ENCODE peak calls at places on chromosomes 1 and 21, in eight cellular contexts. V is left cardiac atrium; P is activated naive CD4-positive, alpha-beta T cell; D is dermis blood vessel endothelial cell; R is AG10803; F is endothelial cell; S is H7; A is posterior vena cava. H is an unnamed sample.

GRCh38 chr1:156241311-156241811 is 623 bp upstream of the BGLAP start:
- DNase-seq in R (peak; percentile 25), P (no peak), S (peak; percentile 66), V (no peak), A (no peak), F (no peak), D (peak; percentile 31), H (no peak)

GRCh38 chr21:34765619-34766018 is 96.8 kb downstream of the CLIC6 start:
- DNase-seq in A (no peak), R (no peak), F (no peak), D (no peak), S (no peak), V (no peak), P (no peak), H (no peak)

GRCh38 chr1:235984041-235984820 is 80.7 kb downstream of the NID1 start:
- DNase-seq in S (no peak), V (no peak), F (no peak), P (no peak), D (peak; percentile 87), R (peak; percentile 95), A (no peak), H (no peak)

GRCh38 chr1:186620951-186621350 is 59.3 kb downstream of the PTGS2 start:
- DNase-seq in A (no peak), V (no peak), S (no peak), R (peak; percentile 99), F (no peak), P (no peak), D (no peak), H (no peak)

GRCh38 chr1:6343506-6344405 is 49.8 kb downstream of the ACOT7 start:
- DNase-seq in P (peak; percentile 31), F (peak; percentile 81), V (peak; percentile 69), A (no peak), S (peak; percentile 93), R (peak; percentile 79), D (peak; percentile 84), H (peak; percentile 57)

GRCh38 chr1:187794561-187794960 is 965.8 kb downstream of the PLA2G4A start:
- DNase-seq in R (no peak), D (no peak), S (no peak), V (no peak), A (no peak), F (no peak), P (no peak), H (no peak)

GRCh38 chr1:221706862-221707582 is 34.9 kb downstream of the DUSP10 start:
- DNase-seq in R (no peak), D (no peak), S (no peak), P (no peak), V (no peak), F (no peak), A (no peak), H (no peak)

GRCh38 chr21:35965699-35966098 is 94.6 kb downstream of the SETD4 start:
- DNase-seq in D (no peak), S (no peak), V (no peak), A (no peak), P (no peak), F (no peak), R (no peak), H (no peak)

GRCh38 chr21:45262616-45263015 is 25.1 kb downstream of the POFUT2 start:
- DNase-seq in P (no peak), A (no peak), D (peak; percentile 19), S (peak; percentile 40), V (no peak), R (no peak), F (no peak), H (no peak)

GRCh38 chr1:114333670-114334069 is 177.3 kb downstream of the TRIM33 start:
- DNase-seq in F (no peak), A (no peak), R (no peak), S (no peak), D (no peak), P (no peak), V (no peak), H (no peak)

GRCh38 chr1:112772781-112773180 is 57.6 kb upstream of the PPM1J start:
- DNase-seq in D (no peak), V (no peak), R (no peak), A (no peak), S (no peak), P (no peak), F (no peak), H (no peak)

GRCh38 chr1:208159542-208160258 is 84.5 kb downstream of the PLXNA2 start:
- DNase-seq in D (no peak), A (no peak), R (peak; percentile 90), S (no peak), F (no peak), V (peak; percentile 64), P (no peak), H (no peak)

GRCh38 chr1:3133671-3134070 is 64.7 kb downstream of the PRDM16 start:
- DNase-seq in D (no peak), F (no peak), P (no peak), R (no peak), V (no peak), S (no peak), A (no peak), H (no peak)

GRCh38 chr1:63148825-63149645 is 173.3 kb upstream of the FOXD3 start:
- DNase-seq in R (peak; percentile 49), P (no peak), S (peak; percentile 40), F (peak; percentile 48), D (peak; percentile 66), A (no peak), V (peak; percentile 24), H (no peak)

GRCh38 chr1:98963359-98963758 is 41.3 kb downstream of the PLPPR5 start:
- DNase-seq in D (no peak), R (peak; percentile 43), V (no peak), F (no peak), P (no peak), S (no peak), A (no peak), H (no peak)

GRCh38 chr1:2555634-2556276 is 416 bp upstream of the TNFRSF14 start:
- DNase-seq in F (no peak), V (peak; percentile 79), R (peak; percentile 39), S (peak; percentile 79), A (peak; percentile 96), P (peak; percentile 40), D (peak; percentile 78), H (peak; percentile 53)

GRCh38 chr1:227759345-227760300 is 24.4 kb downstream of the SNAP47 start:
- DNase-seq in A (no peak), P (no peak), V (no peak), R (peak; percentile 97), F (no peak), S (no peak), D (peak; percentile 73), H (no peak)

GRCh38 chr1:155002479-155003226 is at the start of gene ZBTB7B:
- DNase-seq in F (peak; percentile 43), P (no peak), A (no peak), R (no peak), D (peak; percentile 51), V (peak; percentile 63), S (peak; percentile 81), H (no peak)

GRCh38 chr1:234613992-234614584 is 4.1 kb upstream of the IRF2BP2 start:
- DNase-seq in R (peak; percentile 68), D (no peak), F (no peak), P (no peak), A (no peak), V (no peak), S (no peak), H (no peak)

GRCh38 chr1:231828182-231828920 is 201.8 kb downstream of the DISC1 start:
- DNase-seq in F (no peak), R (peak; percentile 98), D (peak; percentile 95), S (no peak), V (no peak), P (no peak), A (no peak), H (no peak)

GRCh38 chr1:68225781-68226180 is 6.5 kb downstream of the WLS start:
- DNase-seq in A (no peak), S (no peak), R (peak; percentile 41), F (no peak), P (no peak), V (no peak), D (no peak), H (no peak)

GRCh38 chr1:205633421-205633976 is 1.7 kb upstream of the ELK4 start:
- DNase-seq in V (no peak), P (no peak), F (no peak), R (peak; percentile 59), D (peak; percentile 89), A (no peak), S (no peak), H (no peak)

GRCh38 chr1:159922499-159923202 is 2.7 kb downstream of the TAGLN2 start:
- DNase-seq in R (peak; percentile 48), V (peak; percentile 83), D (peak; percentile 52), A (peak; percentile 88), P (no peak), S (no peak), F (peak; percentile 25), H (no peak)

GRCh38 chr21:36757246-36757645 is 58.3 kb downstream of the SIM2 start:
- DNase-seq in V (no peak), P (no peak), R (no peak), S (no peak), D (no peak), A (no peak), F (no peak), H (no peak)

GRCh38 chr1:151710187-151710586 is 6.4 kb downstream of the CELF3 start:
- DNase-seq in R (peak; percentile 29), P (no peak), D (peak; percentile 31), V (no peak), F (peak; percentile 46), S (peak; percentile 79), A (no peak), H (no peak)

H was measured in central memory CD8-positive, alpha-beta T cell.